ENCODE peak calls at places on chromosomes 16 and 17, in five cellular contexts. One of them, this sample, is unnamed.

GRCh38 chr16:51035110-51035498 is 116.0 kb downstream of the SALL1 start:
- DNase-seq in AG04450: no peak
- DNase-seq in transverse colon: no peak
- DNase-seq in IMR-90: no peak
- DNase-seq in heart left ventricle: no peak
- DNase-seq in this sample: peak; percentile 35

GRCh38 chr16:30335598-30336474 is 19.3 kb downstream of the CD2BP2 start:
- DNase-seq in AG04450: no peak
- DNase-seq in transverse colon: peak; percentile 37
- DNase-seq in IMR-90: no peak
- DNase-seq in heart left ventricle: no peak
- DNase-seq in this sample: peak; percentile 61

GRCh38 chr17:37824534-37825485 is 80.0 kb upstream of the HNF1B start:
- DNase-seq in AG04450: peak; percentile 61
- DNase-seq in transverse colon: no peak
- DNase-seq in IMR-90: peak; percentile 90
- DNase-seq in heart left ventricle: no peak
- DNase-seq in this sample: peak; percentile 40

GRCh38 chr16:25110392-25110947 is 1.1 kb upstream of the LCMT1 start:
- DNase-seq in AG04450: no peak
- DNase-seq in transverse colon: peak; percentile 24
- DNase-seq in IMR-90: no peak
- DNase-seq in heart left ventricle: no peak
- DNase-seq in this sample: peak; percentile 11

GRCh38 chr16:29862383-29862883 is 593 bp downstream of the CDIPT start:
- DNase-seq in AG04450: no peak
- DNase-seq in transverse colon: peak; percentile 41
- DNase-seq in IMR-90: no peak
- DNase-seq in heart left ventricle: no peak
- DNase-seq in this sample: no peak

GRCh38 chr17:77131919-77132318 is 8.8 kb upstream of the SEC14L1 start:
- DNase-seq in AG04450: no peak
- DNase-seq in transverse colon: no peak
- DNase-seq in IMR-90: peak; percentile 70
- DNase-seq in heart left ventricle: no peak
- DNase-seq in this sample: no peak

GRCh38 chr17:59004338-59005111 is 102.2 kb downstream of the TRIM37 start:
- DNase-seq in AG04450: no peak
- DNase-seq in transverse colon: peak; percentile 64
- DNase-seq in IMR-90: peak; percentile 53
- DNase-seq in heart left ventricle: no peak
- DNase-seq in this sample: peak; percentile 24

GRCh38 chr16:52498640-52499039 is 48.3 kb downstream of the TOX3 start:
- DNase-seq in AG04450: no peak
- DNase-seq in transverse colon: peak; percentile 48
- DNase-seq in IMR-90: no peak
- DNase-seq in heart left ventricle: no peak
- DNase-seq in this sample: peak; percentile 77

GRCh38 chr16:84084570-84085270 is 32.0 kb downstream of the MBTPS1 start:
- DNase-seq in AG04450: peak; percentile 10
- DNase-seq in transverse colon: peak; percentile 74
- DNase-seq in IMR-90: peak; percentile 65
- DNase-seq in heart left ventricle: no peak
- DNase-seq in this sample: peak; percentile 49

GRCh38 chr17:43129671-43130010 is 4.5 kb upstream of the BRCA1 start:
- DNase-seq in AG04450: no peak
- DNase-seq in transverse colon: no peak
- DNase-seq in IMR-90: no peak
- DNase-seq in heart left ventricle: no peak
- DNase-seq in this sample: no peak

GRCh38 chr17:39716879-39717536 is 13.3 kb downstream of the MIEN1 start:
- DNase-seq in AG04450: no peak
- DNase-seq in transverse colon: peak; percentile 83
- DNase-seq in IMR-90: no peak
- DNase-seq in heart left ventricle: peak; percentile 33
- DNase-seq in this sample: no peak

GRCh38 chr17:45231481-45232116 is 9.9 kb downstream of the FMNL1 start:
- DNase-seq in AG04450: no peak
- DNase-seq in transverse colon: peak; percentile 50
- DNase-seq in IMR-90: no peak
- DNase-seq in heart left ventricle: no peak
- DNase-seq in this sample: peak; percentile 46

GRCh38 chr16:25692307-25692706 is 548 bp downstream of the HS3ST4 start:
- DNase-seq in AG04450: no peak
- DNase-seq in transverse colon: no peak
- DNase-seq in IMR-90: no peak
- DNase-seq in heart left ventricle: no peak
- DNase-seq in this sample: no peak

GRCh38 chr16:87744750-87745514 is 20.9 kb downstream of the KLHDC4 start:
- DNase-seq in AG04450: no peak
- DNase-seq in transverse colon: peak; percentile 72
- DNase-seq in IMR-90: no peak
- DNase-seq in heart left ventricle: no peak
- DNase-seq in this sample: no peak

GRCh38 chr17:17906418-17907215 is 65.6 kb downstream of the TOM1L2 start:
- DNase-seq in AG04450: no peak
- DNase-seq in transverse colon: no peak
- DNase-seq in IMR-90: no peak
- DNase-seq in heart left ventricle: no peak
- DNase-seq in this sample: no peak

GRCh38 chr17:82302991-82303943 is 14.1 kb downstream of the CD7 start:
- DNase-seq in AG04450: no peak
- DNase-seq in transverse colon: no peak
- DNase-seq in IMR-90: no peak
- DNase-seq in heart left ventricle: no peak
- DNase-seq in this sample: peak; percentile 38

GRCh38 chr17:15169676-15170075 is 95.5 kb downstream of the PMP22 start:
- DNase-seq in AG04450: peak; percentile 26
- DNase-seq in transverse colon: no peak
- DNase-seq in IMR-90: peak; percentile 77
- DNase-seq in heart left ventricle: no peak
- DNase-seq in this sample: no peak

GRCh38 chr16:23607740-23608139 is 11.6 kb upstream of the NDUFAB1 start:
- DNase-seq in AG04450: no peak
- DNase-seq in transverse colon: no peak
- DNase-seq in IMR-90: peak; percentile 47
- DNase-seq in heart left ventricle: no peak
- DNase-seq in this sample: no peak

DNA sequence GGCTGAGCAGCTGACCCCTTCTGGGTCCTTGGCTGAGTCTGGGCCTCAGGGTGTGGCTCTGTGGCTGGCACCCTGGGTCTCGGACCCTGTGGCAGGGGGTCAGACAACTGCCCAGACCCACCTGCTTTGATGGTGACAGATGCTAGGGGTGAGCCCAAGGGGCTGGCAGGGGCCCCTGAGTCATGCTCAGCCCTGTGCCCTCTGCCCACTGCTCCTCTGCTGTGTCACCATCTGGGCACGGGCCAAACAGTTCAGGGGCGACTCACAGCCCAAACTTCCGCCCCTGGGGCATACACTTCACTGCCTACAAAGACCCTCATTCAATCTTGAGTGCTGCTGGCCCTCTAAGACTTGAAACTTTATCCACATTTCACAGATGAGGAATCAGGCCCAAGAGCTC is 5.7 kb downstream of the ADGRG1 start:
- DNase-seq in AG04450: no peak
- DNase-seq in transverse colon: no peak
- DNase-seq in IMR-90: peak; percentile 54
- DNase-seq in heart left ventricle: no peak
- DNase-seq in this sample: peak; percentile 31
- H3K27ac ChIP-seq in AG04450: no peak overlapping the region
- H3K27ac ChIP-seq in transverse colon: peak overlapping the region; percentile 76
- H3K27ac ChIP-seq in IMR-90: no peak overlapping the region
- H3K27ac ChIP-seq in heart left ventricle: peak overlapping the region; percentile 63
- H3K27ac ChIP-seq in this sample: no peak overlapping the region

GRCh38 chr16:706189-707061 is 824 bp upstream of the FBXL16 start:
- DNase-seq in AG04450: no peak
- DNase-seq in transverse colon: no peak
- DNase-seq in IMR-90: no peak
- DNase-seq in heart left ventricle: no peak
- DNase-seq in this sample: no peak

GRCh38 chr16:707062-707538 is 1.5 kb upstream of the FBXL16 start:
- DNase-seq in AG04450: no peak
- DNase-seq in transverse colon: no peak
- DNase-seq in IMR-90: no peak
- DNase-seq in heart left ventricle: no peak
- DNase-seq in this sample: no peak

GRCh38 chr16:704552-705380 is 835 bp downstream of the FBXL16 start:
- DNase-seq in AG04450: no peak
- DNase-seq in transverse colon: no peak
- DNase-seq in IMR-90: no peak
- DNase-seq in heart left ventricle: no peak
- DNase-seq in this sample: no peak

GRCh38 chr16:704047-704446 is 1.6 kb downstream of the FBXL16 start:
- DNase-seq in AG04450: no peak
- DNase-seq in transverse colon: no peak
- DNase-seq in IMR-90: no peak
- DNase-seq in heart left ventricle: no peak
- DNase-seq in this sample: no peak

DNA sequence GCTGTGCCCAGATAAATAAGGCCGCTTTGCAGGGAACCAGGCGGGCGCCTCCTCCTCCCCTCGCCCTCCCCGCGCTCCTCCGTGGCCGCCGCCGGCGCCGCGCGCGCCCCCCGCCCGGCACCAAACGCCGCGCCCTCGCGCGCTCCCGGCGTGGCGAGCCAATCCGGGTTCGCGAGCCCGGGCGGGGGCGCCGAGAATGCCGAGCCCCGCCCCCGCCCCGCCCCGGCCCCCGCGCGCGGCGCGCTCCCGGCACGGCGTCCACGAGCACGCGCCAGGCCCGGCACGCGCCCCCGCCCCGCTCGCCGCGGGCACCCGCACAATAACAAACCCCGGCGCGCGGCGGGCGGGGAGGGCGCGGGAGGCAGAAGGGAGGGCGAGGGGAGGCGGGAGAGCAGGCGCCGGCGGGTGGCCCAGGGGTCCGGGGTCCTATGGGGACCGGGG is at the start of gene FBXL16:
- DNase-seq in AG04450: no peak
- DNase-seq in transverse colon: no peak
- DNase-seq in IMR-90: no peak
- DNase-seq in heart left ventricle: no peak
- DNase-seq in this sample: no peak
- H3K27ac ChIP-seq in AG04450: no peak within 1 kb of the TSS
- H3K27ac ChIP-seq in transverse colon: no peak within 1 kb of the TSS
- H3K27ac ChIP-seq in IMR-90: no peak within 1 kb of the TSS
- H3K27ac ChIP-seq in heart left ventricle: no peak within 1 kb of the TSS
- H3K27ac ChIP-seq in this sample: no peak within 1 kb of the TSS

GRCh38 chr17:8481703-8482102 is 46.0 kb downstream of the NDEL1 start:
- DNase-seq in AG04450: no peak
- DNase-seq in transverse colon: no peak
- DNase-seq in IMR-90: no peak
- DNase-seq in heart left ventricle: no peak
- DNase-seq in this sample: no peak

GRCh38 chr17:8480011-8480976 is 44.6 kb downstream of the NDEL1 start:
- DNase-seq in AG04450: no peak
- DNase-seq in transverse colon: no peak
- DNase-seq in IMR-90: no peak
- DNase-seq in heart left ventricle: no peak
- DNase-seq in this sample: no peak

GRCh38 chr17:8481089-8481488 is 45.4 kb downstream of the NDEL1 start:
- DNase-seq in AG04450: no peak
- DNase-seq in transverse colon: no peak
- DNase-seq in IMR-90: no peak
- DNase-seq in heart left ventricle: no peak
- DNase-seq in this sample: no peak

GRCh38 chr17:8477653-8478441 is 42.2 kb downstream of the NDEL1 start:
- DNase-seq in AG04450: no peak
- DNase-seq in transverse colon: no peak
- DNase-seq in IMR-90: no peak
- DNase-seq in heart left ventricle: no peak
- DNase-seq in this sample: no peak

GRCh38 chr17:8479431-8479947 is 43.8 kb downstream of the NDEL1 start:
- DNase-seq in AG04450: peak; percentile 33
- DNase-seq in transverse colon: no peak
- DNase-seq in IMR-90: peak; percentile 71
- DNase-seq in heart left ventricle: no peak
- DNase-seq in this sample: no peak
- H3K27ac ChIP-seq in AG04450: peak overlapping the region; percentile 70
- H3K27ac ChIP-seq in transverse colon: peak overlapping the region; percentile 32
- H3K27ac ChIP-seq in IMR-90: peak overlapping the region; percentile 38
- H3K27ac ChIP-seq in heart left ventricle: no peak overlapping the region
- H3K27ac ChIP-seq in this sample: no peak overlapping the region

GRCh38 chr16:17446661-17447060 is 24.1 kb downstream of the XYLT1 start:
- DNase-seq in AG04450: no peak
- DNase-seq in transverse colon: no peak
- DNase-seq in IMR-90: no peak
- DNase-seq in heart left ventricle: no peak
- DNase-seq in this sample: no peak

GRCh38 chr16:17451835-17452234 is 18.9 kb downstream of the XYLT1 start:
- DNase-seq in AG04450: no peak
- DNase-seq in transverse colon: no peak
- DNase-seq in IMR-90: no peak
- DNase-seq in heart left ventricle: no peak
- DNase-seq in this sample: no peak

GRCh38 chr16:17447273-17447672 is 23.5 kb downstream of the XYLT1 start:
- DNase-seq in AG04450: no peak
- DNase-seq in transverse colon: no peak
- DNase-seq in IMR-90: no peak
- DNase-seq in heart left ventricle: no peak
- DNase-seq in this sample: no peak

GRCh38 chr16:17450291-17450690 is 20.5 kb downstream of the XYLT1 start:
- DNase-seq in AG04450: no peak
- DNase-seq in transverse colon: no peak
- DNase-seq in IMR-90: no peak
- DNase-seq in heart left ventricle: no peak
- DNase-seq in this sample: no peak

DNA sequence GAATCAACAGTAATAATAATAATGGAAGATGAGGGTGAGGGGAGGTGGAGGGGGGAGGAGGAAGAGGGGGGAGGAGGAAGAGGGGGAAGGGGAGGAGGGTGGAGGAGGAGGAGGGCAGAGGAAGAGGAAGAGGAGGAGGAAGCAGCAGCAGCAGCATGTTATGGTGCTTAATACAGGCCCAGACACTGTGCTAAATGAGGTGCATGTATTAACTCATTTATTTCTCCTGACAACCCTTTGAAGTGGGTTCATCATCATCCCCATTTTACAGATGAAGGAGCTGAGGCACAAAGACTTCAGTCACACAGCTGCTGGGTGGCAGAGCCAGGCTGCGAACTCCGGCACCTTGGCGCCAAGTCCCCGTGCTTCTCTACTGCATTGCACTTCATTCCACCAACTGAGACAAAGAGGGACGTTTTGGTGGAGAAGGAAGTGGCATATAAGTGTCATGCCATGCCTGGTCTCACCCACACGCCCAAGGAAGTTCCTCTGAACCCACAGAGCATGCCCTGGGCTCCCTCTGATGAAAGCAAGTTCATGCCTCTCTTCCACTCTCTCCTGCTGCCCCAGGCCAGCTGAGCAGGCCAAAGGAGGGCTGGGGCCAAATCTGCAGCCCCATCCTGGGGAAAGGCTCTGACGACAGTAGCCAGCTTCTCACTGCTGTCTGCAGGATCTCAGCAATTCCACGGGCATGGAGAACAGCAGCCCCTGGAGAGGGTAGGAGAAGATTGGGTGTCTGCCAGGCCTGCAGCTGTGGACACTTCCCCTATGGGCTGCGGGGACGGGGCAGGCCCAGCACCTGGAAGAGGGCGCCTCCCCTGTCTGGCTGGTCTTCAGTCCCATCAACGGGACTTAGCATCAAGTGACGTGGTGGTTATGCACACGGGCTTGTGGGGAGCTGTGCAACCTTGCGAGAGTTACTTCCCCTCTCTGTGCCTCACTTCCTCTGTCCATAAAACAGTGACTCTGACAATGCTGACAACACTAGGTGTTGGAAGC is 21.8 kb downstream of the XYLT1 start:
- DNase-seq in AG04450: no peak
- DNase-seq in transverse colon: peak; percentile 25
- DNase-seq in IMR-90: no peak
- DNase-seq in heart left ventricle: peak; percentile 77
- DNase-seq in this sample: peak; percentile 17
- H3K27ac ChIP-seq in AG04450: no peak overlapping the region
- H3K27ac ChIP-seq in transverse colon: peak overlapping the region; percentile 31
- H3K27ac ChIP-seq in IMR-90: no peak overlapping the region
- H3K27ac ChIP-seq in heart left ventricle: no peak overlapping the region
- H3K27ac ChIP-seq in this sample: no peak overlapping the region

This sample was measured in SJCRH30.